ENCODE peak calls at places on chromosomes 6 and 20, in ten cellular contexts. Z is fibroblast of gingiva, H is GM19239, E is PC-3, P is C1 segment of cervical spinal cord, D is right cardiac atrium, Q is NAMALWA, M is T1000, J is WTC11, K is Kasumi-1. L is an unnamed sample.

GRCh38 chr6:14598017-14598864 is 480.7 kb downstream of the CD83 start:
- DNase-seq in Z (no peak), H (no peak), E (no peak), P (no peak), D (no peak), Q (no peak), M (no peak), J (no peak), K (peak), L (no peak)

GRCh38 chr6:128632131-128632530 is 111.7 kb upstream of the PTPRK start:
- DNase-seq in Z (no peak), H (no peak), E (peak), P (no peak), D (no peak), Q (no peak), M (no peak), J (no peak), K (no peak), L (no peak)

GRCh38 chr20:37081717-37082289 is 14.0 kb downstream of the RBL1 start:
- DNase-seq in Z (no peak), H (peak), E (no peak), P (no peak), D (no peak), Q (peak), M (no peak), J (no peak), K (peak), L (no peak)

GRCh38 chr20:63178889-63179751 is 36.8 kb downstream of the YTHDF1 start:
- DNase-seq in Z (no peak), H (peak), E (peak), P (peak), D (peak), Q (peak), M (no peak), J (peak), K (peak), L (peak)

GRCh38 chr6:37155394-37156312 is 14.3 kb upstream of the PIM1 start:
- DNase-seq in Z (no peak), H (peak), E (no peak), P (no peak), D (no peak), Q (peak), M (no peak), J (no peak), K (no peak), L (no peak)

GRCh38 chr6:11729083-11729482 is 49.5 kb downstream of the ADTRP start:
- DNase-seq in Z (no peak), H (no peak), E (no peak), P (no peak), D (no peak), Q (no peak), M (no peak), J (no peak), K (no peak), L (no peak)

GRCh38 chr20:3990741-3991140 is 24.6 kb downstream of the RNF24 start:
- DNase-seq in Z (no peak), H (no peak), E (no peak), P (no peak), D (no peak), Q (no peak), M (no peak), J (no peak), K (no peak), L (no peak)

GRCh38 chr6:79468116-79468515 is 69.1 kb downstream of the LCA5 start:
- DNase-seq in Z (peak), H (no peak), E (no peak), P (no peak), D (no peak), Q (no peak), M (no peak), J (no peak), K (no peak), L (no peak)

GRCh38 chr6:25053875-25054371 is 118.2 kb upstream of the RIPOR2 start:
- DNase-seq in Z (peak), H (no peak), E (peak), P (no peak), D (no peak), Q (no peak), M (no peak), J (no peak), K (peak), L (no peak)

GRCh38 chr6:1094306-1094705 is 217.6 kb upstream of the FOXQ1 start:
- DNase-seq in Z (peak), H (no peak), E (no peak), P (no peak), D (no peak), Q (no peak), M (no peak), J (no peak), K (no peak), L (no peak)

GRCh38 chr6:21438237-21438985 is 155.1 kb upstream of the SOX4 start:
- DNase-seq in Z (no peak), H (peak), E (peak), P (no peak), D (no peak), Q (peak), M (no peak), J (no peak), K (peak), L (no peak)

GRCh38 chr20:43789593-43789992 is 62.8 kb upstream of the GTSF1L start:
- DNase-seq in Z (no peak), H (no peak), E (no peak), P (no peak), D (no peak), Q (no peak), M (no peak), J (no peak), K (no peak), L (no peak)

GRCh38 chr20:44471481-44471882 is 4.2 kb upstream of the TTPAL start:
- DNase-seq in Z (peak), H (no peak), E (peak), P (no peak), D (no peak), Q (no peak), M (no peak), J (no peak), K (no peak), L (no peak)

GRCh38 chr20:40763646-40764295 is 74.7 kb upstream of the MAFB start:
- DNase-seq in Z (peak), H (no peak), E (no peak), P (peak), D (peak), Q (no peak), M (no peak), J (no peak), K (no peak), L (peak)

GRCh38 chr20:47035191-47035590 is 140.5 kb downstream of the EYA2 start:
- DNase-seq in Z (no peak), H (no peak), E (no peak), P (no peak), D (no peak), Q (no peak), M (no peak), J (no peak), K (no peak), L (no peak)

GRCh38 chr6:143078468-143079324 is 18.0 kb downstream of the AIG1 start:
- DNase-seq in Z (no peak), H (no peak), E (no peak), P (no peak), D (no peak), Q (no peak), M (no peak), J (no peak), K (no peak), L (no peak)

GRCh38 chr20:62815066-62815991 is 1.5 kb upstream of the COL9A3 start:
- DNase-seq in Z (no peak), H (no peak), E (peak), P (no peak), D (no peak), Q (no peak), M (no peak), J (peak), K (no peak), L (no peak)

GRCh38 chr6:170205126-170205525 is 85.8 kb downstream of the DLL1 start:
- DNase-seq in Z (no peak), H (no peak), E (no peak), P (no peak), D (no peak), Q (no peak), M (no peak), J (no peak), K (no peak), L (no peak)

GRCh38 chr6:31797607-31798006 is 2.1 kb upstream of the VARS1 start:
- DNase-seq in Z (no peak), H (no peak), E (no peak), P (no peak), D (peak), Q (peak), M (no peak), J (no peak), K (no peak), L (no peak)

GRCh38 chr6:18585032-18585573 is 198.0 kb downstream of the RNF144B start:
- DNase-seq in Z (peak), H (no peak), E (peak), P (no peak), D (no peak), Q (no peak), M (peak), J (no peak), K (no peak), L (peak)

GRCh38 chr6:170267688-170268087 is 23.2 kb downstream of the DLL1 start:
- DNase-seq in Z (no peak), H (no peak), E (no peak), P (no peak), D (peak), Q (no peak), M (no peak), J (no peak), K (no peak), L (no peak)

GRCh38 chr20:56323656-56324055 is 35.1 kb upstream of the FAM210B start:
- DNase-seq in Z (no peak), H (no peak), E (no peak), P (no peak), D (no peak), Q (no peak), M (no peak), J (no peak), K (no peak), L (no peak)

GRCh38 chr6:31952140-31952805 is 6.4 kb downstream of the CFB start:
- DNase-seq in Z (peak), H (no peak), E (peak), P (peak), D (peak), Q (no peak), M (no peak), J (peak), K (peak), L (no peak)

GRCh38 chr6:37524025-37524647 is 24.4 kb upstream of the CCDC167 start:
- DNase-seq in Z (peak), H (no peak), E (peak), P (no peak), D (no peak), Q (no peak), M (peak), J (no peak), K (no peak), L (no peak)

GRCh38 chr20:61639200-61639599 is 387.1 kb downstream of the CDH4 start:
- DNase-seq in Z (no peak), H (no peak), E (no peak), P (no peak), D (no peak), Q (no peak), M (no peak), J (no peak), K (no peak), L (no peak)

GRCh38 chr6:138989098-138989983 is 1.3 kb upstream of the REPS1 start:
- DNase-seq in Z (no peak), H (no peak), E (no peak), P (no peak), D (no peak), Q (no peak), M (no peak), J (no peak), K (no peak), L (no peak)

GRCh38 chr20:45925821-45926506 is 8.5 kb upstream of the PCIF1 start:
- DNase-seq in Z (no peak), H (no peak), E (no peak), P (no peak), D (no peak), Q (no peak), M (no peak), J (no peak), K (no peak), L (no peak)

GRCh38 chr6:91879346-91879995 is 1292.6 kb upstream of the MAP3K7 start:
- DNase-seq in Z (no peak), H (no peak), E (peak), P (no peak), D (no peak), Q (no peak), M (no peak), J (no peak), K (no peak), L (no peak)

GRCh38 chr6:91449539-91449938 is 862.7 kb upstream of the MAP3K7 start:
- DNase-seq in Z (no peak), H (no peak), E (peak), P (no peak), D (no peak), Q (no peak), M (no peak), J (no peak), K (no peak), L (no peak)